ENCODE peak calls at places on chromosomes 4 and X, in nine cellular contexts. One of them, this sample, is unnamed.

GRCh38 chr4:107283587-107284559 is 247.8 kb upstream of the DKK2 start:
- ATAC-seq in GM12878: no peak
- ATAC-seq in body of pancreas: no peak
- ATAC-seq in upper lobe of left lung: no peak
- ATAC-seq in Panc1: no peak
- ATAC-seq in sciatic nerve: peak; percentile 77
- ATAC-seq in left ventricle myocardium superior: no peak
- ATAC-seq in T-cell: no peak
- ATAC-seq in stimulated activated naive CD8-positive, alpha-beta T cell treated with anti-CD3 and anti-CD28 coated beads, Interleukin-15, amount 100 ng/mL, for 72 hours: no peak
- ATAC-seq in this sample: no peak

GRCh38 chr4:36244257-36245084 is at the start of gene ARAP2:
- ATAC-seq in upper lobe of left lung: peak; percentile 87
- ATAC-seq in stimulated activated naive CD8-positive, alpha-beta T cell treated with anti-CD3 and anti-CD28 coated beads, Interleukin-15, amount 100 ng/mL, for 72 hours: peak; percentile 86
- ATAC-seq in left ventricle myocardium superior: peak; percentile 82
- ATAC-seq in body of pancreas: peak; percentile 87
- ATAC-seq in sciatic nerve: peak; percentile 64
- ATAC-seq in Panc1: peak; percentile 88
- ATAC-seq in T-cell: peak; percentile 84
- ATAC-seq in GM12878: peak; percentile 72
- ATAC-seq in this sample: peak; percentile 79

GRCh38 chr4:183670251-183670650 is 11.2 kb downstream of the TRAPPC11 start:
- ATAC-seq in body of pancreas: no peak
- ATAC-seq in sciatic nerve: no peak
- ATAC-seq in Panc1: no peak
- ATAC-seq in GM12878: no peak
- ATAC-seq in left ventricle myocardium superior: no peak
- ATAC-seq in T-cell: no peak
- ATAC-seq in stimulated activated naive CD8-positive, alpha-beta T cell treated with anti-CD3 and anti-CD28 coated beads, Interleukin-15, amount 100 ng/mL, for 72 hours: no peak
- ATAC-seq in upper lobe of left lung: no peak
- ATAC-seq in this sample: no peak

GRCh38 chrX:70084592-70084991 is 22.3 kb downstream of the OTUD6A start:
- ATAC-seq in body of pancreas: no peak
- ATAC-seq in left ventricle myocardium superior: peak; percentile 57
- ATAC-seq in sciatic nerve: no peak
- ATAC-seq in stimulated activated naive CD8-positive, alpha-beta T cell treated with anti-CD3 and anti-CD28 coated beads, Interleukin-15, amount 100 ng/mL, for 72 hours: no peak
- ATAC-seq in Panc1: no peak
- ATAC-seq in upper lobe of left lung: no peak
- ATAC-seq in T-cell: no peak
- ATAC-seq in GM12878: no peak
- ATAC-seq in this sample: no peak

GRCh38 chr4:6755088-6755753 is 27.3 kb upstream of the KIAA0232 start:
- ATAC-seq in T-cell: no peak
- ATAC-seq in GM12878: no peak
- ATAC-seq in sciatic nerve: peak; percentile 85
- ATAC-seq in stimulated activated naive CD8-positive, alpha-beta T cell treated with anti-CD3 and anti-CD28 coated beads, Interleukin-15, amount 100 ng/mL, for 72 hours: no peak
- ATAC-seq in Panc1: peak; percentile 45
- ATAC-seq in left ventricle myocardium superior: no peak
- ATAC-seq in upper lobe of left lung: no peak
- ATAC-seq in body of pancreas: no peak
- ATAC-seq in this sample: no peak

GRCh38 chr4:88735554-88735953 is 37.9 kb upstream of the NAP1L5 start:
- ATAC-seq in T-cell: no peak
- ATAC-seq in upper lobe of left lung: no peak
- ATAC-seq in left ventricle myocardium superior: peak; percentile 72
- ATAC-seq in sciatic nerve: peak; percentile 73
- ATAC-seq in stimulated activated naive CD8-positive, alpha-beta T cell treated with anti-CD3 and anti-CD28 coated beads, Interleukin-15, amount 100 ng/mL, for 72 hours: no peak
- ATAC-seq in GM12878: no peak
- ATAC-seq in body of pancreas: peak; percentile 36
- ATAC-seq in Panc1: no peak
- ATAC-seq in this sample: no peak

GRCh38 chrX:108148524-108148923 is 56.9 kb downstream of the ATG4A start:
- ATAC-seq in sciatic nerve: no peak
- ATAC-seq in body of pancreas: no peak
- ATAC-seq in stimulated activated naive CD8-positive, alpha-beta T cell treated with anti-CD3 and anti-CD28 coated beads, Interleukin-15, amount 100 ng/mL, for 72 hours: peak; percentile 98
- ATAC-seq in upper lobe of left lung: no peak
- ATAC-seq in GM12878: peak; percentile 45
- ATAC-seq in left ventricle myocardium superior: no peak
- ATAC-seq in Panc1: no peak
- ATAC-seq in T-cell: no peak
- ATAC-seq in this sample: peak; percentile 95

GRCh38 chr4:11427201-11427996 is 1.3 kb downstream of the HS3ST1 start:
- ATAC-seq in left ventricle myocardium superior: no peak
- ATAC-seq in stimulated activated naive CD8-positive, alpha-beta T cell treated with anti-CD3 and anti-CD28 coated beads, Interleukin-15, amount 100 ng/mL, for 72 hours: no peak
- ATAC-seq in T-cell: no peak
- ATAC-seq in sciatic nerve: no peak
- ATAC-seq in Panc1: no peak
- ATAC-seq in upper lobe of left lung: no peak
- ATAC-seq in body of pancreas: no peak
- ATAC-seq in GM12878: peak; percentile 2
- ATAC-seq in this sample: no peak

GRCh38 chrX:136662976-136663375 is 15.0 kb downstream of the CD40LG start:
- ATAC-seq in Panc1: no peak
- ATAC-seq in T-cell: peak; percentile 36
- ATAC-seq in sciatic nerve: no peak
- ATAC-seq in stimulated activated naive CD8-positive, alpha-beta T cell treated with anti-CD3 and anti-CD28 coated beads, Interleukin-15, amount 100 ng/mL, for 72 hours: no peak
- ATAC-seq in GM12878: no peak
- ATAC-seq in upper lobe of left lung: no peak
- ATAC-seq in body of pancreas: no peak
- ATAC-seq in left ventricle myocardium superior: no peak
- ATAC-seq in this sample: no peak

GRCh38 chr4:81930506-81931238 is 443.1 kb downstream of the HNRNPD start:
- ATAC-seq in GM12878: peak; percentile 23
- ATAC-seq in body of pancreas: no peak
- ATAC-seq in T-cell: no peak
- ATAC-seq in sciatic nerve: no peak
- ATAC-seq in left ventricle myocardium superior: no peak
- ATAC-seq in upper lobe of left lung: no peak
- ATAC-seq in Panc1: no peak
- ATAC-seq in stimulated activated naive CD8-positive, alpha-beta T cell treated with anti-CD3 and anti-CD28 coated beads, Interleukin-15, amount 100 ng/mL, for 72 hours: no peak
- ATAC-seq in this sample: peak; percentile 21

GRCh38 chrX:105191878-105192277 is 28.6 kb downstream of the TEX13A start:
- ATAC-seq in Panc1: peak; percentile 86
- ATAC-seq in upper lobe of left lung: no peak
- ATAC-seq in GM12878: peak; percentile 77
- ATAC-seq in stimulated activated naive CD8-positive, alpha-beta T cell treated with anti-CD3 and anti-CD28 coated beads, Interleukin-15, amount 100 ng/mL, for 72 hours: no peak
- ATAC-seq in left ventricle myocardium superior: no peak
- ATAC-seq in body of pancreas: no peak
- ATAC-seq in T-cell: no peak
- ATAC-seq in sciatic nerve: no peak
- ATAC-seq in this sample: no peak

GRCh38 chr4:6769138-6769983 is 13.2 kb upstream of the KIAA0232 start:
- ATAC-seq in T-cell: peak; percentile 74
- ATAC-seq in Panc1: no peak
- ATAC-seq in sciatic nerve: no peak
- ATAC-seq in upper lobe of left lung: no peak
- ATAC-seq in left ventricle myocardium superior: no peak
- ATAC-seq in stimulated activated naive CD8-positive, alpha-beta T cell treated with anti-CD3 and anti-CD28 coated beads, Interleukin-15, amount 100 ng/mL, for 72 hours: peak; percentile 88
- ATAC-seq in GM12878: peak; percentile 68
- ATAC-seq in body of pancreas: no peak
- ATAC-seq in this sample: peak; percentile 38

GRCh38 chr4:82201303-82201702 is 172.5 kb downstream of the HNRNPD start:
- ATAC-seq in upper lobe of left lung: peak; percentile 74
- ATAC-seq in body of pancreas: no peak
- ATAC-seq in GM12878: no peak
- ATAC-seq in T-cell: no peak
- ATAC-seq in stimulated activated naive CD8-positive, alpha-beta T cell treated with anti-CD3 and anti-CD28 coated beads, Interleukin-15, amount 100 ng/mL, for 72 hours: peak; percentile 26
- ATAC-seq in sciatic nerve: no peak
- ATAC-seq in Panc1: no peak
- ATAC-seq in left ventricle myocardium superior: no peak
- ATAC-seq in this sample: no peak

GRCh38 chr4:52853351-52853750 is 8.8 kb upstream of the RASL11B start:
- ATAC-seq in GM12878: no peak
- ATAC-seq in upper lobe of left lung: no peak
- ATAC-seq in stimulated activated naive CD8-positive, alpha-beta T cell treated with anti-CD3 and anti-CD28 coated beads, Interleukin-15, amount 100 ng/mL, for 72 hours: no peak
- ATAC-seq in T-cell: no peak
- ATAC-seq in body of pancreas: no peak
- ATAC-seq in sciatic nerve: peak; percentile 55
- ATAC-seq in Panc1: no peak
- ATAC-seq in left ventricle myocardium superior: peak; percentile 63
- ATAC-seq in this sample: no peak

GRCh38 chrX:130339408-130340222 is at the start of gene SLC25A14:
- ATAC-seq in T-cell: peak; percentile 92
- ATAC-seq in left ventricle myocardium superior: peak; percentile 95
- ATAC-seq in sciatic nerve: peak; percentile 94
- ATAC-seq in GM12878: peak; percentile 95
- ATAC-seq in Panc1: peak; percentile 97
- ATAC-seq in body of pancreas: peak; percentile 98
- ATAC-seq in stimulated activated naive CD8-positive, alpha-beta T cell treated with anti-CD3 and anti-CD28 coated beads, Interleukin-15, amount 100 ng/mL, for 72 hours: peak; percentile 90
- ATAC-seq in upper lobe of left lung: peak; percentile 75
- ATAC-seq in this sample: peak; percentile 95

GRCh38 chrX:47634871-47635575 is 5.3 kb upstream of the CFP start:
- ATAC-seq in left ventricle myocardium superior: no peak
- ATAC-seq in Panc1: no peak
- ATAC-seq in sciatic nerve: no peak
- ATAC-seq in stimulated activated naive CD8-positive, alpha-beta T cell treated with anti-CD3 and anti-CD28 coated beads, Interleukin-15, amount 100 ng/mL, for 72 hours: peak; percentile 89
- ATAC-seq in body of pancreas: no peak
- ATAC-seq in GM12878: peak; percentile 7
- ATAC-seq in upper lobe of left lung: no peak
- ATAC-seq in T-cell: peak; percentile 10
- ATAC-seq in this sample: peak; percentile 83

GRCh38 chrX:50813843-50814661 is at the start of gene SHROOM4:
- ATAC-seq in T-cell: no peak
- ATAC-seq in sciatic nerve: peak; percentile 95
- ATAC-seq in body of pancreas: no peak
- ATAC-seq in GM12878: no peak
- ATAC-seq in stimulated activated naive CD8-positive, alpha-beta T cell treated with anti-CD3 and anti-CD28 coated beads, Interleukin-15, amount 100 ng/mL, for 72 hours: no peak
- ATAC-seq in left ventricle myocardium superior: peak; percentile 95
- ATAC-seq in Panc1: peak; percentile 31
- ATAC-seq in upper lobe of left lung: peak; percentile 87
- ATAC-seq in this sample: no peak

GRCh38 chr4:48138511-48138910 is 4.5 kb upstream of the TXK start:
- ATAC-seq in T-cell: no peak
- ATAC-seq in sciatic nerve: no peak
- ATAC-seq in upper lobe of left lung: no peak
- ATAC-seq in left ventricle myocardium superior: no peak
- ATAC-seq in stimulated activated naive CD8-positive, alpha-beta T cell treated with anti-CD3 and anti-CD28 coated beads, Interleukin-15, amount 100 ng/mL, for 72 hours: peak; percentile 35
- ATAC-seq in Panc1: no peak
- ATAC-seq in GM12878: no peak
- ATAC-seq in body of pancreas: no peak
- ATAC-seq in this sample: no peak

GRCh38 chrX:28225508-28225907 is 244.3 kb upstream of the DCAF8L1 start:
- ATAC-seq in GM12878: no peak
- ATAC-seq in left ventricle myocardium superior: no peak
- ATAC-seq in T-cell: no peak
- ATAC-seq in sciatic nerve: no peak
- ATAC-seq in stimulated activated naive CD8-positive, alpha-beta T cell treated with anti-CD3 and anti-CD28 coated beads, Interleukin-15, amount 100 ng/mL, for 72 hours: no peak
- ATAC-seq in upper lobe of left lung: no peak
- ATAC-seq in body of pancreas: no peak
- ATAC-seq in Panc1: no peak
- ATAC-seq in this sample: no peak

GRCh38 chrX:40207626-40208025 is 109.9 kb upstream of the BCOR start:
- ATAC-seq in stimulated activated naive CD8-positive, alpha-beta T cell treated with anti-CD3 and anti-CD28 coated beads, Interleukin-15, amount 100 ng/mL, for 72 hours: peak; percentile 95
- ATAC-seq in GM12878: peak; percentile 70
- ATAC-seq in left ventricle myocardium superior: no peak
- ATAC-seq in T-cell: peak; percentile 44
- ATAC-seq in body of pancreas: no peak
- ATAC-seq in Panc1: no peak
- ATAC-seq in upper lobe of left lung: no peak
- ATAC-seq in sciatic nerve: no peak
- ATAC-seq in this sample: peak; percentile 85